ENCODE peak calls at places on chromosomes 13 and 19, in nine cellular contexts. K, J, Y, M, D, A, U, L and V are unnamed samples.

GRCh38 chr19:40705362-40705651 is 11.4 kb downstream of the COQ8B start:
- DNase-seq in A (peak; percentile 81), M (no peak), L (no peak), U (no peak), J (no peak), Y (no peak), K (peak; percentile 86), D (no peak), V (no peak)

GRCh38 chr19:14015454-14016035 is 9.4 kb upstream of the RFX1 start:
- DNase-seq in K (no peak), M (no peak), U (no peak), J (no peak), L (no peak), A (no peak), Y (no peak), D (no peak), V (no peak)

GRCh38 chr19:41785653-41786052 is 10.7 kb upstream of the CEACAM3 start:
- DNase-seq in A (peak; percentile 18), M (no peak), J (no peak), Y (peak; percentile 29), D (peak; percentile 63), U (peak; percentile 83), L (no peak), K (no peak), V (no peak)

GRCh38 chr13:93559718-93560117 is 333.1 kb downstream of the GPC6 start:
- DNase-seq in M (no peak), D (no peak), K (no peak), Y (peak; percentile 33), U (no peak), L (no peak), J (no peak), A (no peak), V (peak; percentile 98)

GRCh38 chr19:43672061-43672679 is 2.2 kb upstream of the PLAUR start:
- DNase-seq in A (no peak), Y (no peak), D (no peak), L (no peak), M (no peak), K (no peak), U (no peak), J (no peak), V (no peak)

GRCh38 chr13:97259787-97260641 is 37.9 kb downstream of the MBNL2 start:
- DNase-seq in L (no peak), M (no peak), K (no peak), Y (no peak), D (no peak), A (no peak), U (peak; percentile 81), J (no peak), V (no peak)

GRCh38 chr13:109785141-109785891 is 1.1 kb downstream of the IRS2 start:
- DNase-seq in K (peak; percentile 82), D (no peak), A (no peak), J (peak; percentile 89), U (no peak), L (peak; percentile 76), M (no peak), Y (no peak), V (no peak)

GRCh38 chr19:38664503-38665211 is 17.2 kb downstream of the ACTN4 start:
- DNase-seq in J (peak; percentile 62), Y (no peak), K (no peak), L (no peak), D (no peak), M (no peak), A (no peak), U (peak; percentile 79), V (no peak)

GRCh38 chr19:17090501-17091074 is 15.0 kb downstream of the MYO9B start:
- DNase-seq in M (no peak), D (no peak), J (no peak), U (no peak), A (no peak), K (no peak), L (no peak), Y (no peak), V (no peak)

GRCh38 chr19:38492147-38492813 is 58.8 kb downstream of the RYR1 start:
- DNase-seq in L (no peak), U (no peak), M (no peak), J (no peak), K (no peak), Y (no peak), D (no peak), A (no peak), V (no peak)

GRCh38 chr19:38542040-38542439 is 75.7 kb downstream of the MAP4K1 start:
- DNase-seq in M (no peak), K (no peak), L (no peak), Y (no peak), J (no peak), A (no peak), U (no peak), D (no peak), V (no peak)

GRCh38 chr13:24540236-24541126 is 27.9 kb upstream of the PARP4 start:
- DNase-seq in D (no peak), U (peak; percentile 32), Y (no peak), A (no peak), J (no peak), M (no peak), L (no peak), K (peak; percentile 58), V (no peak)

GRCh38 chr13:95641961-95642621 is 2.4 kb downstream of the DZIP1 start:
- DNase-seq in A (no peak), K (peak; percentile 78), U (no peak), D (no peak), M (no peak), L (peak; percentile 68), Y (no peak), J (peak; percentile 86), V (no peak)

GRCh38 chr19:50300814-50301606 is 28.2 kb downstream of the KCNC3 start:
- DNase-seq in J (no peak), A (no peak), L (no peak), D (no peak), U (no peak), Y (peak; percentile 33), K (no peak), M (no peak), V (peak; percentile 40)

GRCh38 chr19:12837225-12837624 is 1.1 kb upstream of the MAST1 start:
- DNase-seq in D (no peak), K (no peak), L (no peak), M (no peak), J (no peak), A (no peak), U (peak; percentile 39), Y (no peak), V (peak; percentile 70)

DNA sequence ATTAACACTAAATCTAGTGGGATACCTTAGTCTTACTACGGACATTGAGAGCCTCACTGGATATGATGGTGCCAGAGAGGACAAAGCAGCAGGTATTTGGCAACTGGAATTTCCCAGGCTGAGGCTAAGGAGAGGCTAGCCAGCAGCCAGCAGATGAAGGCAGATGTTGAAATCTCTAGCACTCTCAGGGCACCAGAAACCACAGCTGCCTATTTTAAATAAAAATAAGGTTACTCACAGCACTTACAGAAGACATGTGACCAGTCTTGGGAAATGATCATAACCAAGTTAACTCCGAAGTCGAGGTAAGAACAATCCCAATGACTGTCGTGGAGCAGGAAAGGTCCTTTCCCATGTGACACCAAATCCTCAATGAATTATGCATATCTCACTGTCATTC is 1726.0 kb downstream of the EFNB2 start:
- DNase-seq in J (no peak), Y (no peak), K (no peak), U (no peak), D (no peak), M (no peak), A (no peak), L (no peak), V (peak; percentile 30)
- H3K27ac ChIP-seq in J (no peak overlapping the region), Y (no peak overlapping the region), K (no peak overlapping the region), U (no peak overlapping the region), D (no peak overlapping the region), M (no peak overlapping the region), A (no peak overlapping the region), L (no peak overlapping the region), V (no peak overlapping the region)

DNA sequence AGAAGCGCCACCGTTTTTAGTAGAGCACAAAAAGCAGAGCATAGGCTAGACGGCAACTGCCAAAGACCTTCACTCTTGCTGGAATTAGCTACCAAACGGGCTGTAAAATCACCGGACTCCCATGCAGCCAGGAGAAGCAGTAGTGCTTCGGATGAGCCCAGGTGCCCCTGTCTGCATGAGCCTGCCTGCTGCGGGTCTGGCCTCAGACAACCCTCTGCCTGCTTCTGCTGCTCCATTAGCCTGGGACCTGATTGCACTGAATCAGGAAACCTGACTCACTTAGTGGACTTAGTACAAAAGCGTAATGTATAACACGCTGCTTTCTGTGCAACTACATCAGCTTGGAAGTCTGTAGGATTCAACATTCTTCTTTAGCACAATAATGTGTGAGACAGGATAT is 170.0 kb downstream of the LMO7 start:
- DNase-seq in J (no peak), Y (no peak), D (no peak), K (no peak), L (no peak), M (no peak), A (no peak), U (no peak), V (no peak)
- H3K27ac ChIP-seq in J (no peak overlapping the region), Y (no peak overlapping the region), D (peak overlapping the region; percentile 89), K (peak overlapping the region; percentile 75), L (peak overlapping the region; percentile 88), M (no peak overlapping the region), A (no peak overlapping the region), U (no peak overlapping the region), V (no peak overlapping the region)

GRCh38 chr19:9724157-9724556 is 44.4 kb downstream of the ZNF846 start:
- DNase-seq in J (no peak), Y (no peak), U (no peak), L (no peak), D (no peak), M (no peak), K (no peak), A (no peak), V (no peak)

GRCh38 chr19:9727644-9728043 is 40.9 kb downstream of the ZNF846 start:
- DNase-seq in A (no peak), U (peak; percentile 27), L (no peak), M (no peak), J (no peak), D (no peak), K (no peak), Y (no peak), V (no peak)

DNA sequence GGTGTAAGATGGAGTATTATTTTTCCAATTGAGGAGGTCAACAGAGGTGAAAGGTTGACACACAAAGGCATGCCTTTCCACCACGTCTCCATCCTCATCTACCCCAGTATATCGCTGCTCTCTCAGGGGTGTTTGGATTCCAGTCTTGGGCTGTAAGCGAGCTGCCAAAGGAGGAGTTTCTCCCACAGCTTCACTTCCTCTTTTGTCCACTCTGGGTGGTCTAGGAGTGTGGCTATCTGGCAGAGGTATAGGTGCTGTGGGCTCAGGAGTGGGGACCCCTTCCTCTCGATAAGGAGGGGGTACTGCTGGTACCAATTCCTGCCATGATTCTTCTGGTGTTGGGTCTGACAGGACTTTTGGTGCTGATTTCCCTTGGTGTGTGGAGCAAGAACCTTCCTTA is 39.4 kb downstream of the ZNF846 start:
- DNase-seq in M (no peak), L (no peak), A (no peak), K (no peak), Y (no peak), U (no peak), D (no peak), J (no peak), V (no peak)
- H3K27ac ChIP-seq in M (no peak overlapping the region), L (no peak overlapping the region), A (no peak overlapping the region), K (no peak overlapping the region), Y (no peak overlapping the region), U (no peak overlapping the region), D (no peak overlapping the region), J (no peak overlapping the region), V (no peak overlapping the region)

DNA sequence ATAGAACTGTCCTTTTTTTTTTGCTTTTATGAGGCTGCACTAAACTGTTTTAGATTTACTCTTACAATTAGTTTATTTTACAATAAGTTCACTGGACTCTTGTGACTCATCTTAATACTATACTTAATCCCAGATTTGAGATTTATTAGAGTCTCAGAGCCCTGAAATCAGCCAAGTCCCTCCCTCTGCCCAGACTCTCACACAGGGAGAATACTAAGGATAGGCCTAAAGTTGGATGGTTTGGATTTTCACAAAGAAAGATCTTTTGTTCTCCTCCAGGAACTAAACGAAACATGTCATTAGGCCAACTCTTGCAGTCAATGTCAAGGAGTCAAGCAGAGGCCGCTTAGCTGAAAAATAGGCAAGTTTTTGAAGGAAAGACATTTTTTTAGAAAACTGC is 42.7 kb upstream of the MIR17HG start:
- DNase-seq in J (no peak), L (no peak), D (no peak), K (peak; percentile 57), M (no peak), A (no peak), U (no peak), Y (no peak), V (no peak)
- H3K27ac ChIP-seq in J (no peak overlapping the region), L (no peak overlapping the region), D (no peak overlapping the region), K (no peak overlapping the region), M (no peak overlapping the region), A (peak overlapping the region; percentile 32), U (no peak overlapping the region), Y (no peak overlapping the region), V (no peak overlapping the region)